ENCODE peak calls at places on chromosomes 11 and 22, in six cellular contexts. One of them, this sample, is unnamed.

GRCh38 chr11:131408011-131408640 is 37.7 kb downstream of the NTM start:
- DNase-seq in astrocyte of the cerebellum: no peak
- DNase-seq in nephron progenitor cell: peak; percentile 59
- DNase-seq in HFFc6: peak; percentile 18
- DNase-seq in coronary artery: no peak
- DNase-seq in Calu3: no peak
- DNase-seq in this sample: no peak

GRCh38 chr22:49494555-49494954 is 333.1 kb downstream of the BRD1 start:
- DNase-seq in Calu3: no peak
- DNase-seq in HFFc6: no peak
- DNase-seq in astrocyte of the cerebellum: no peak
- DNase-seq in nephron progenitor cell: no peak
- DNase-seq in coronary artery: peak; percentile 59
- DNase-seq in this sample: no peak

GRCh38 chr22:50507421-50507990 is at the start of gene LMF2:
- DNase-seq in Calu3: peak; percentile 91
- DNase-seq in astrocyte of the cerebellum: no peak
- DNase-seq in coronary artery: peak; percentile 98
- DNase-seq in nephron progenitor cell: peak; percentile 96
- DNase-seq in HFFc6: peak; percentile 72
- DNase-seq in this sample: no peak

GRCh38 chr11:47912843-47913437 is 64.8 kb upstream of the NUP160 start:
- DNase-seq in Calu3: no peak
- DNase-seq in astrocyte of the cerebellum: no peak
- DNase-seq in HFFc6: no peak
- DNase-seq in nephron progenitor cell: no peak
- DNase-seq in coronary artery: no peak
- DNase-seq in this sample: no peak

GRCh38 chr11:94731921-94732601 is 36.1 kb upstream of the AMOTL1 start:
- DNase-seq in coronary artery: no peak
- DNase-seq in astrocyte of the cerebellum: peak; percentile 70
- DNase-seq in HFFc6: peak; percentile 92
- DNase-seq in nephron progenitor cell: no peak
- DNase-seq in Calu3: no peak
- DNase-seq in this sample: no peak

GRCh38 chr11:17974246-17974645 is 38.6 kb downstream of the SERGEF start:
- DNase-seq in astrocyte of the cerebellum: no peak
- DNase-seq in coronary artery: no peak
- DNase-seq in nephron progenitor cell: no peak
- DNase-seq in Calu3: no peak
- DNase-seq in HFFc6: no peak
- DNase-seq in this sample: no peak

GRCh38 chr11:68314886-68315580 is 2.6 kb downstream of the LRP5 start:
- DNase-seq in HFFc6: no peak
- DNase-seq in coronary artery: no peak
- DNase-seq in Calu3: peak; percentile 37
- DNase-seq in astrocyte of the cerebellum: no peak
- DNase-seq in nephron progenitor cell: no peak
- DNase-seq in this sample: no peak

GRCh38 chr11:119404872-119405271 is 18.1 kb downstream of the THY1 start:
- DNase-seq in Calu3: no peak
- DNase-seq in HFFc6: no peak
- DNase-seq in nephron progenitor cell: no peak
- DNase-seq in coronary artery: no peak
- DNase-seq in astrocyte of the cerebellum: no peak
- DNase-seq in this sample: no peak

GRCh38 chr22:35131423-35132050 is 65.6 kb downstream of the ISX start:
- DNase-seq in coronary artery: no peak
- DNase-seq in HFFc6: no peak
- DNase-seq in Calu3: no peak
- DNase-seq in astrocyte of the cerebellum: no peak
- DNase-seq in nephron progenitor cell: no peak
- DNase-seq in this sample: no peak

GRCh38 chr11:109303342-109303741 is 118.6 kb upstream of the C11orf87 start:
- DNase-seq in Calu3: no peak
- DNase-seq in HFFc6: no peak
- DNase-seq in coronary artery: no peak
- DNase-seq in astrocyte of the cerebellum: no peak
- DNase-seq in nephron progenitor cell: no peak
- DNase-seq in this sample: no peak

GRCh38 chr22:40463727-40464126 is 93.3 kb downstream of the SGSM3 start:
- DNase-seq in HFFc6: no peak
- DNase-seq in coronary artery: no peak
- DNase-seq in astrocyte of the cerebellum: no peak
- DNase-seq in Calu3: no peak
- DNase-seq in nephron progenitor cell: no peak
- DNase-seq in this sample: no peak

GRCh38 chr11:72235351-72236057 is 8.5 kb downstream of the PHOX2A start:
- DNase-seq in HFFc6: no peak
- DNase-seq in nephron progenitor cell: no peak
- DNase-seq in coronary artery: no peak
- DNase-seq in Calu3: no peak
- DNase-seq in astrocyte of the cerebellum: no peak
- DNase-seq in this sample: no peak

GRCh38 chr22:35432226-35432905 is 32.4 kb downstream of the MCM5 start:
- DNase-seq in nephron progenitor cell: no peak
- DNase-seq in Calu3: no peak
- DNase-seq in coronary artery: no peak
- DNase-seq in astrocyte of the cerebellum: no peak
- DNase-seq in HFFc6: no peak
- DNase-seq in this sample: no peak

GRCh38 chr22:17161991-17162390 is 2.9 kb upstream of the HDHD5 start:
- DNase-seq in astrocyte of the cerebellum: no peak
- DNase-seq in HFFc6: no peak
- DNase-seq in nephron progenitor cell: no peak
- DNase-seq in coronary artery: no peak
- DNase-seq in Calu3: no peak
- DNase-seq in this sample: no peak

GRCh38 chr11:60921777-60922335 is 2.4 kb upstream of the TMEM132A start:
- DNase-seq in nephron progenitor cell: no peak
- DNase-seq in astrocyte of the cerebellum: no peak
- DNase-seq in Calu3: no peak
- DNase-seq in coronary artery: no peak
- DNase-seq in HFFc6: no peak
- DNase-seq in this sample: no peak

GRCh38 chr11:78192911-78193341 is 4.2 kb downstream of the USP35 start:
- DNase-seq in astrocyte of the cerebellum: no peak
- DNase-seq in Calu3: no peak
- DNase-seq in coronary artery: no peak
- DNase-seq in nephron progenitor cell: no peak
- DNase-seq in HFFc6: no peak
- DNase-seq in this sample: no peak

GRCh38 chr11:93850585-93851018 is at the start of gene VSTM5:
- DNase-seq in coronary artery: no peak
- DNase-seq in Calu3: no peak
- DNase-seq in astrocyte of the cerebellum: no peak
- DNase-seq in nephron progenitor cell: no peak
- DNase-seq in HFFc6: no peak
- DNase-seq in this sample: no peak

GRCh38 chr22:42086051-42086450 is 4.5 kb downstream of the NDUFA6 start:
- DNase-seq in coronary artery: no peak
- DNase-seq in astrocyte of the cerebellum: no peak
- DNase-seq in HFFc6: no peak
- DNase-seq in nephron progenitor cell: no peak
- DNase-seq in Calu3: no peak
- DNase-seq in this sample: no peak

GRCh38 chr11:63243533-63243932 is at the start of gene SLC22A25:
- DNase-seq in HFFc6: no peak
- DNase-seq in astrocyte of the cerebellum: no peak
- DNase-seq in nephron progenitor cell: no peak
- DNase-seq in Calu3: no peak
- DNase-seq in coronary artery: no peak
- DNase-seq in this sample: no peak

GRCh38 chr22:38864361-38865191 is 7.4 kb downstream of the CBX6 start:
- DNase-seq in coronary artery: peak; percentile 76
- DNase-seq in astrocyte of the cerebellum: no peak
- DNase-seq in HFFc6: no peak
- DNase-seq in Calu3: no peak
- DNase-seq in nephron progenitor cell: no peak
- DNase-seq in this sample: no peak

GRCh38 chr11:128879817-128880216 is 11.3 kb upstream of the KCNJ5 start:
- DNase-seq in coronary artery: no peak
- DNase-seq in HFFc6: no peak
- DNase-seq in Calu3: no peak
- DNase-seq in nephron progenitor cell: no peak
- DNase-seq in astrocyte of the cerebellum: no peak
- DNase-seq in this sample: no peak

GRCh38 chr11:61126266-61126665 is 24.0 kb downstream of the CD5 start:
- DNase-seq in coronary artery: no peak
- DNase-seq in Calu3: no peak
- DNase-seq in nephron progenitor cell: no peak
- DNase-seq in HFFc6: no peak
- DNase-seq in astrocyte of the cerebellum: no peak
- DNase-seq in this sample: no peak

GRCh38 chr11:119336744-119337469 is 2.6 kb downstream of the RNF26 start:
- DNase-seq in HFFc6: no peak
- DNase-seq in Calu3: no peak
- DNase-seq in nephron progenitor cell: no peak
- DNase-seq in astrocyte of the cerebellum: no peak
- DNase-seq in coronary artery: peak; percentile 68
- DNase-seq in this sample: no peak

GRCh38 chr11:76635991-76636520 is 34.5 kb downstream of the LRRC32 start:
- DNase-seq in Calu3: no peak
- DNase-seq in nephron progenitor cell: no peak
- DNase-seq in coronary artery: no peak
- DNase-seq in astrocyte of the cerebellum: no peak
- DNase-seq in HFFc6: no peak
- DNase-seq in this sample: no peak

GRCh38 chr11:128624269-128625170 is 37.2 kb upstream of the ETS1 start:
- DNase-seq in coronary artery: no peak
- DNase-seq in Calu3: no peak
- DNase-seq in nephron progenitor cell: no peak
- DNase-seq in HFFc6: no peak
- DNase-seq in astrocyte of the cerebellum: no peak
- DNase-seq in this sample: no peak

GRCh38 chr11:121451178-121451981 is 734 bp upstream of the SORL1 start:
- DNase-seq in HFFc6: no peak
- DNase-seq in coronary artery: no peak
- DNase-seq in nephron progenitor cell: no peak
- DNase-seq in Calu3: no peak
- DNase-seq in astrocyte of the cerebellum: no peak
- DNase-seq in this sample: no peak

GRCh38 chr11:79694368-79694767 is 253.5 kb upstream of the TENM4 start:
- DNase-seq in astrocyte of the cerebellum: no peak
- DNase-seq in coronary artery: no peak
- DNase-seq in HFFc6: no peak
- DNase-seq in nephron progenitor cell: no peak
- DNase-seq in Calu3: no peak
- DNase-seq in this sample: no peak

GRCh38 chr11:9231848-9232177 is 33.3 kb downstream of the DENND5A start:
- DNase-seq in Calu3: no peak
- DNase-seq in astrocyte of the cerebellum: no peak
- DNase-seq in coronary artery: no peak
- DNase-seq in HFFc6: peak; percentile 10
- DNase-seq in nephron progenitor cell: no peak
- DNase-seq in this sample: no peak

GRCh38 chr11:118913411-118914125 is 12.2 kb downstream of the BCL9L start:
- DNase-seq in astrocyte of the cerebellum: no peak
- DNase-seq in HFFc6: no peak
- DNase-seq in coronary artery: no peak
- DNase-seq in nephron progenitor cell: no peak
- DNase-seq in Calu3: no peak
- DNase-seq in this sample: no peak

GRCh38 chr11:70590356-70590991 is 192.1 kb downstream of the CTTN start:
- DNase-seq in HFFc6: no peak
- DNase-seq in coronary artery: no peak
- DNase-seq in astrocyte of the cerebellum: no peak
- DNase-seq in Calu3: no peak
- DNase-seq in nephron progenitor cell: no peak
- DNase-seq in this sample: no peak

GRCh38 chr11:46537851-46538295 is 56.0 kb downstream of the AMBRA1 start:
- DNase-seq in nephron progenitor cell: peak; percentile 67
- DNase-seq in Calu3: peak; percentile 71
- DNase-seq in astrocyte of the cerebellum: peak; percentile 78
- DNase-seq in coronary artery: no peak
- DNase-seq in HFFc6: peak; percentile 76
- DNase-seq in this sample: no peak
- TF ChIP-seq CTCF in nephron progenitor cell: peak; percentile 89
- TF ChIP-seq CTCF in Calu3: peak; percentile 69
- TF ChIP-seq CTCF in astrocyte of the cerebellum: peak; percentile 99
- TF ChIP-seq CTCF in coronary artery: peak; percentile 75
- TF ChIP-seq CTCF in HFFc6: peak; percentile 92
- TF ChIP-seq CTCF in this sample: peak; percentile 91

DNA sequence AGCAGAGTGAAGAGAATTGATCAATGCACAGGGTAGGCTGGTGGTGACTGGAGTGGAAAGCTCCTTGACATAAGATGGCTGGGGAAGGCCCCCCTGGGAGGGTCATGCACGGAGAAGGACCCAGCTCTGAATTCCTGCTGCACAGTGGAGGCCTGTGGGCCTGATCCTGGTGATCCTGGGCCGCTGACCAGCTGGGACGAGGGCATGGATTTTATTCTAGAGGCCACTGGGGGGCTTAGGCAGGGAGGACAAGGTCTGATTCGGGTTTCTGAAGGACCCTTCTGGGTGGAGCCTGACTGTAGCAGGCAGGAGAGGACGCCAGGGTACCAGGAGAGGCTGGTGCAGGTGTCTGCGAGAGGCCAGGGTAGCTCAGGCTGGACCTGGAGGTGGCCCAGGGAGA is 31.3 kb downstream of the MPPED1 start:
- DNase-seq in nephron progenitor cell: no peak
- DNase-seq in HFFc6: no peak
- DNase-seq in Calu3: no peak
- DNase-seq in astrocyte of the cerebellum: no peak
- DNase-seq in coronary artery: no peak
- DNase-seq in this sample: no peak
- TF ChIP-seq CTCF in nephron progenitor cell: no peak
- TF ChIP-seq CTCF in HFFc6: no peak
- TF ChIP-seq CTCF in Calu3: no peak
- TF ChIP-seq CTCF in astrocyte of the cerebellum: no peak
- TF ChIP-seq CTCF in coronary artery: no peak
- TF ChIP-seq CTCF in this sample: no peak

GRCh38 chr11:107123022-107123421 is 104.7 kb upstream of the GUCY1A2 start:
- DNase-seq in Calu3: no peak
- DNase-seq in coronary artery: no peak
- DNase-seq in astrocyte of the cerebellum: no peak
- DNase-seq in nephron progenitor cell: no peak
- DNase-seq in HFFc6: no peak
- DNase-seq in this sample: no peak
- TF ChIP-seq CTCF in Calu3: no peak
- TF ChIP-seq CTCF in coronary artery: no peak
- TF ChIP-seq CTCF in astrocyte of the cerebellum: no peak
- TF ChIP-seq CTCF in nephron progenitor cell: no peak
- TF ChIP-seq CTCF in HFFc6: no peak
- TF ChIP-seq CTCF in this sample: peak; percentile 2

GRCh38 chr11:69362315-69362714 is 68.4 kb downstream of the MYEOV start:
- DNase-seq in HFFc6: no peak
- DNase-seq in Calu3: no peak
- DNase-seq in coronary artery: peak; percentile 22
- DNase-seq in astrocyte of the cerebellum: no peak
- DNase-seq in nephron progenitor cell: no peak
- DNase-seq in this sample: no peak
- TF ChIP-seq CTCF in HFFc6: no peak
- TF ChIP-seq CTCF in Calu3: no peak
- TF ChIP-seq CTCF in coronary artery: no peak
- TF ChIP-seq CTCF in astrocyte of the cerebellum: no peak
- TF ChIP-seq CTCF in nephron progenitor cell: no peak
- TF ChIP-seq CTCF in this sample: no peak

GRCh38 chr11:19658344-19658743 is 54.3 kb upstream of the NAV2 start:
- DNase-seq in nephron progenitor cell: no peak
- DNase-seq in Calu3: no peak
- DNase-seq in HFFc6: no peak
- DNase-seq in astrocyte of the cerebellum: no peak
- DNase-seq in coronary artery: no peak
- DNase-seq in this sample: no peak
- TF ChIP-seq CTCF in nephron progenitor cell: no peak
- TF ChIP-seq CTCF in Calu3: no peak
- TF ChIP-seq CTCF in HFFc6: peak; percentile 46
- TF ChIP-seq CTCF in astrocyte of the cerebellum: peak; percentile 24
- TF ChIP-seq CTCF in coronary artery: no peak
- TF ChIP-seq CTCF in this sample: peak; percentile 8